ENCODE peak calls at places on chromosomes 4 and X, in seven cellular contexts. S, V, F, N, O, H and W are unnamed samples.

GRCh38 chr4:110778526-110778925 is 155.6 kb upstream of the PITX2 start:
- DNase-seq in S (no peak), V (peak), F (no peak), N (no peak), O (no peak), H (peak), W (no peak)

GRCh38 chr4:64539234-64539849 is 130.1 kb upstream of the TECRL start:
- DNase-seq in S (peak), V (peak), F (peak), N (no peak), O (peak), H (peak), W (peak)

GRCh38 chr4:55013431-55013955 is 111.9 kb downstream of the KDR start:
- DNase-seq in S (no peak), V (no peak), F (no peak), N (no peak), O (no peak), H (no peak), W (no peak)

GRCh38 chrX:3192835-3193234 is 151.6 kb downstream of the ARSF start:
- DNase-seq in S (no peak), V (no peak), F (no peak), N (no peak), O (no peak), H (no peak), W (no peak)

GRCh38 chrX:24026403-24026801 is 584 bp downstream of the KLHL15 start:
- DNase-seq in S (peak), V (no peak), F (no peak), N (no peak), O (no peak), H (peak), W (no peak)

GRCh38 chr4:7852568-7853185 is 87.0 kb downstream of the AFAP1 start:
- DNase-seq in S (no peak), V (no peak), F (no peak), N (no peak), O (no peak), H (no peak), W (no peak)

GRCh38 chrX:81316163-81316562 is 114.3 kb downstream of the SH3BGRL start:
- DNase-seq in S (no peak), V (no peak), F (no peak), N (no peak), O (no peak), H (peak), W (no peak)

GRCh38 chr4:1244978-1245471 is 3.9 kb downstream of the CTBP1 start:
- DNase-seq in S (no peak), V (no peak), F (no peak), N (no peak), O (no peak), H (no peak), W (no peak)

GRCh38 chrX:17851854-17852253 is 9.2 kb downstream of the RAI2 start:
- DNase-seq in S (no peak), V (no peak), F (no peak), N (no peak), O (no peak), H (no peak), W (no peak)